ENCODE peak calls at places on chromosomes 12 and 14, in five cellular contexts. One of them, this sample, is unnamed.

GRCh38 chr12:22856120-22856699 is 231.2 kb downstream of the ETNK1 start:
- DNase-seq in K562: peak; percentile 18
- DNase-seq in HuH-7.5: peak; percentile 9
- DNase-seq in progenitor cell of endocrine pancreas: no peak
- DNase-seq in LoVo: peak; percentile 54
- DNase-seq in this sample: peak; percentile 49

GRCh38 chr14:99133563-99134332 is 138.2 kb downstream of the BCL11B start:
- DNase-seq in K562: no peak
- DNase-seq in HuH-7.5: no peak
- DNase-seq in progenitor cell of endocrine pancreas: no peak
- DNase-seq in LoVo: no peak
- DNase-seq in this sample: no peak

GRCh38 chr14:37616853-37617252 is 21.4 kb downstream of the TTC6 start:
- DNase-seq in K562: no peak
- DNase-seq in HuH-7.5: no peak
- DNase-seq in progenitor cell of endocrine pancreas: no peak
- DNase-seq in LoVo: no peak
- DNase-seq in this sample: no peak

GRCh38 chr14:94643316-94644101 is 31.3 kb downstream of the SERPINA3 start:
- DNase-seq in K562: no peak
- DNase-seq in HuH-7.5: no peak
- DNase-seq in progenitor cell of endocrine pancreas: no peak
- DNase-seq in LoVo: no peak
- DNase-seq in this sample: no peak

GRCh38 chr14:24817638-24818053 is 183.7 kb upstream of the GZMB start:
- DNase-seq in K562: no peak
- DNase-seq in HuH-7.5: no peak
- DNase-seq in progenitor cell of endocrine pancreas: no peak
- DNase-seq in LoVo: no peak
- DNase-seq in this sample: no peak

GRCh38 chr12:272942-273906 is 10.6 kb upstream of the SLC6A13 start:
- DNase-seq in K562: no peak
- DNase-seq in HuH-7.5: no peak
- DNase-seq in progenitor cell of endocrine pancreas: no peak
- DNase-seq in LoVo: no peak
- DNase-seq in this sample: no peak

GRCh38 chr12:5173511-5174011 is 129.9 kb downstream of the KCNA5 start:
- DNase-seq in K562: no peak
- DNase-seq in HuH-7.5: no peak
- DNase-seq in progenitor cell of endocrine pancreas: no peak
- DNase-seq in LoVo: peak; percentile 50
- DNase-seq in this sample: no peak

GRCh38 chr12:111467092-111467861 is 61.6 kb downstream of the SH2B3 start:
- DNase-seq in K562: no peak
- DNase-seq in HuH-7.5: no peak
- DNase-seq in progenitor cell of endocrine pancreas: no peak
- DNase-seq in LoVo: no peak
- DNase-seq in this sample: no peak

GRCh38 chr12:104964167-104964566 is 6.1 kb upstream of the SLC41A2 start:
- DNase-seq in K562: no peak
- DNase-seq in HuH-7.5: no peak
- DNase-seq in progenitor cell of endocrine pancreas: no peak
- DNase-seq in LoVo: no peak
- DNase-seq in this sample: no peak

GRCh38 chr12:19544351-19544750 is 105.1 kb downstream of the AEBP2 start:
- DNase-seq in K562: no peak
- DNase-seq in HuH-7.5: no peak
- DNase-seq in progenitor cell of endocrine pancreas: no peak
- DNase-seq in LoVo: no peak
- DNase-seq in this sample: no peak

GRCh38 chr12:58104443-58104842 is 163.1 kb downstream of the ATP23 start:
- DNase-seq in K562: no peak
- DNase-seq in HuH-7.5: no peak
- DNase-seq in progenitor cell of endocrine pancreas: no peak
- DNase-seq in LoVo: no peak
- DNase-seq in this sample: no peak

GRCh38 chr12:19937161-19937560 is 431.2 kb upstream of the PDE3A start:
- DNase-seq in K562: no peak
- DNase-seq in HuH-7.5: no peak
- DNase-seq in progenitor cell of endocrine pancreas: no peak
- DNase-seq in LoVo: no peak
- DNase-seq in this sample: no peak

GRCh38 chr12:66688836-66689439 is 10.1 kb upstream of the GRIP1 start:
- DNase-seq in K562: peak; percentile 41
- DNase-seq in HuH-7.5: peak; percentile 43
- DNase-seq in progenitor cell of endocrine pancreas: peak; percentile 62
- DNase-seq in LoVo: peak; percentile 57
- DNase-seq in this sample: peak; percentile 71

GRCh38 chr12:90024261-90024660 is 315.6 kb upstream of the ATP2B1 start:
- DNase-seq in K562: no peak
- DNase-seq in HuH-7.5: peak; percentile 6
- DNase-seq in progenitor cell of endocrine pancreas: no peak
- DNase-seq in LoVo: no peak
- DNase-seq in this sample: peak; percentile 62

GRCh38 chr12:124633269-124633953 is 66.0 kb upstream of the NCOR2 start:
- DNase-seq in K562: no peak
- DNase-seq in HuH-7.5: no peak
- DNase-seq in progenitor cell of endocrine pancreas: no peak
- DNase-seq in LoVo: peak; percentile 96
- DNase-seq in this sample: peak; percentile 38

GRCh38 chr12:94941440-94941862 is 62.0 kb downstream of the NDUFA12 start:
- DNase-seq in K562: no peak
- DNase-seq in HuH-7.5: no peak
- DNase-seq in progenitor cell of endocrine pancreas: no peak
- DNase-seq in LoVo: no peak
- DNase-seq in this sample: peak; percentile 63

GRCh38 chr12:64103821-64104220 is 118.3 kb downstream of the KICS2 start:
- DNase-seq in K562: no peak
- DNase-seq in HuH-7.5: no peak
- DNase-seq in progenitor cell of endocrine pancreas: no peak
- DNase-seq in LoVo: no peak
- DNase-seq in this sample: no peak